ENCODE peak calls at places on chromosomes 3 and 15, in six cellular contexts. One of them, this sample, is unnamed.

GRCh38 chr3:106827515-106828213 is 549.6 kb upstream of the CCDC54 start:
- DNase-seq in PC-3: peak; percentile 12
- DNase-seq in ovary: no peak
- DNase-seq in tibial artery: no peak
- DNase-seq in psoas muscle: no peak
- DNase-seq in mesendoderm: peak; percentile 58
- DNase-seq in this sample: no peak

GRCh38 chr3:39216176-39216790 is 23.9 kb upstream of the XIRP1 start:
- DNase-seq in PC-3: no peak
- DNase-seq in psoas muscle: no peak
- DNase-seq in tibial artery: no peak
- DNase-seq in ovary: no peak
- DNase-seq in mesendoderm: no peak
- DNase-seq in this sample: no peak

GRCh38 chr3:109050591-109051167 is 67.3 kb downstream of the MORC1 start:
- DNase-seq in mesendoderm: peak; percentile 35
- DNase-seq in PC-3: peak; percentile 59
- DNase-seq in ovary: no peak
- DNase-seq in psoas muscle: no peak
- DNase-seq in tibial artery: no peak
- DNase-seq in this sample: no peak

GRCh38 chr3:101195951-101196713 is 124.2 kb downstream of the IMPG2 start:
- DNase-seq in ovary: no peak
- DNase-seq in psoas muscle: no peak
- DNase-seq in tibial artery: no peak
- DNase-seq in mesendoderm: peak; percentile 78
- DNase-seq in PC-3: peak; percentile 91
- DNase-seq in this sample: peak; percentile 38

GRCh38 chr3:188323067-188323842 is 169.3 kb downstream of the LPP start:
- DNase-seq in mesendoderm: no peak
- DNase-seq in tibial artery: no peak
- DNase-seq in psoas muscle: no peak
- DNase-seq in PC-3: no peak
- DNase-seq in ovary: no peak
- DNase-seq in this sample: no peak

GRCh38 chr3:12440927-12441326 is 43.4 kb upstream of the TSEN2 start:
- DNase-seq in psoas muscle: peak; percentile 77
- DNase-seq in tibial artery: no peak
- DNase-seq in PC-3: no peak
- DNase-seq in ovary: peak; percentile 86
- DNase-seq in mesendoderm: no peak
- DNase-seq in this sample: no peak

GRCh38 chr15:88636039-88636438 is 2.8 kb upstream of the ISG20 start:
- DNase-seq in ovary: no peak
- DNase-seq in tibial artery: no peak
- DNase-seq in psoas muscle: peak; percentile 58
- DNase-seq in mesendoderm: peak; percentile 64
- DNase-seq in PC-3: peak; percentile 85
- DNase-seq in this sample: no peak

GRCh38 chr3:150370129-150370602 is 37.9 kb upstream of the TSC22D2 start:
- DNase-seq in ovary: no peak
- DNase-seq in psoas muscle: no peak
- DNase-seq in mesendoderm: peak; percentile 96
- DNase-seq in tibial artery: peak; percentile 79
- DNase-seq in PC-3: peak; percentile 96
- DNase-seq in this sample: peak; percentile 97

GRCh38 chr3:97479740-97480139 is 284.8 kb upstream of the ARL6 start:
- DNase-seq in mesendoderm: no peak
- DNase-seq in tibial artery: no peak
- DNase-seq in psoas muscle: no peak
- DNase-seq in PC-3: no peak
- DNase-seq in ovary: no peak
- DNase-seq in this sample: no peak

DNA sequence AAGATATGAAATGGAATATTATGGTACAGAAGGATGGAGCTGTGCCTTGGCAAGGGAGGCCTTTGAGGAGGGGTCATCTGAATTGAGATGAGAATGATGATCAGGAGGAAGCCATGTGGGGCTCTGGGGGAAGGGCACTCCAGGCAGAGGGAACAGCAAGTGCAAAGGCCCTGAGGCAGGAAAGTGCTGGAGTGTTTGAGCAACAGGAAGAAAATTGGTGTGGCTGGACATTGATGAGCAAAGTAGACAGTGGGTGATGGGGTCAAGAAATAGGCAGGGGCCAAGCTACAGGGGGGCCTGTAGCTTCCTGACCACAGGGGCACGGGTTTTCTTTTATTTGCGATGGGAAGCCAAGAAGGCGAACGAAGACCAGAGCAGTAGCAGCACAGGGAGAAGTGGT is 3.3 kb upstream of the GP9 start:
- DNase-seq in tibial artery: no peak
- DNase-seq in PC-3: no peak
- DNase-seq in psoas muscle: no peak
- DNase-seq in ovary: no peak
- DNase-seq in mesendoderm: no peak
- DNase-seq in this sample: no peak
- H3K4me1 ChIP-seq in tibial artery: no peaks in the 10 kb centered on the region
- H3K4me1 ChIP-seq in PC-3: no peaks in the 10 kb centered on the region
- H3K4me1 ChIP-seq in psoas muscle: no peaks in the 10 kb centered on the region
- H3K4me1 ChIP-seq in ovary: peaks cover 10% of the 10 kb centered on the region
- H3K4me1 ChIP-seq in mesendoderm: no peaks in the 10 kb centered on the region
- H3K4me1 ChIP-seq in this sample: peaks cover 8% of the 10 kb centered on the region

DNA sequence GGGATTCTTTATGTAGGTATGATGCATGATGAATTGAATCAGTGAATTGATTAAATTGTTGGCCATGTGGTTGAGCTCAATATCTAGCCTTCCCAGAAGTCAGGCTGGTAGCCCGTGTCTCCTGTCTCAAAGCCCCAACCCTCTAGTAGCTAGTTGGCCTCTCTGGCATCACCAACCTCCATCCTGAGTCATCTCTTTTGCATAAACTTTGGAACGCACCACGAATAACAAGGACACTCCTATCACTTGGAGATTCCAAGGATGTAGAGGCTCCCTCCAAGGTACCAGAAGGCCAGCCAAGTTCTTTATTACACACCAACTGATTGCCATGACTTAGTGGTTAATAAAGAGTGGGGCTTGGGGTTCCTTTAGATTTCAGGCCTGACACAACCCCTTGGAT is 148.4 kb downstream of the APBA2 start:
- DNase-seq in psoas muscle: no peak
- DNase-seq in ovary: no peak
- DNase-seq in tibial artery: no peak
- DNase-seq in PC-3: no peak
- DNase-seq in mesendoderm: peak; percentile 47
- DNase-seq in this sample: no peak
- H3K27ac ChIP-seq in psoas muscle: no peak overlapping the region
- H3K27ac ChIP-seq in ovary: no peak overlapping the region
- H3K27ac ChIP-seq in tibial artery: no peak overlapping the region
- H3K27ac ChIP-seq in PC-3: no peak overlapping the region
- H3K27ac ChIP-seq in mesendoderm: no peak overlapping the region
- H3K27ac ChIP-seq in this sample: no peak overlapping the region

GRCh38 chr15:22786868-22787698 is 639 bp downstream of the NIPA1 start:
- DNase-seq in ovary: no peak
- DNase-seq in PC-3: peak; percentile 40
- DNase-seq in mesendoderm: peak; percentile 59
- DNase-seq in psoas muscle: no peak
- DNase-seq in tibial artery: peak; percentile 64
- DNase-seq in this sample: no peak

DNA sequence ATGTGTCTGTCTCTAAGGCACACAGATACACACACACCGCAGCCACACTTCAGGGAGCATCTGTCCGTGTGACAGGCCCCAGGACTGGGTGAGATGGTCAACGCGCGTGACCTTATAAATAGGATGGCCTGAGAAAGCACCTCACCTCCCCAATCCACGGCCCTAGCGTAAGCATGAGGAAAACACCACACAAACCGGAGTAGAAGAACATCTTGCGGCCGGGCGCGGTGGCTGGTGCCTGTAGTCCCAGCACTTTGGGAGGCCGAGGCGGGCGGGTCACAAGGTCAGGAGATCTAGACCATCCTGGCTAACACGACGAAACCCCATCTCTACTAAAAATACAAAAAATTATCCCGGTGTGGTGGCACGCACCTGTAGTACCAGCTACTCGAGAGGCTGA is 1.6 kb downstream of the NIPA1 start:
- DNase-seq in psoas muscle: no peak
- DNase-seq in PC-3: no peak
- DNase-seq in tibial artery: peak; percentile 56
- DNase-seq in ovary: no peak
- DNase-seq in mesendoderm: no peak
- DNase-seq in this sample: no peak
- H3K4me1 ChIP-seq in psoas muscle: peaks cover 7% of the 10 kb centered on the region
- H3K4me1 ChIP-seq in PC-3: no peaks in the 10 kb centered on the region
- H3K4me1 ChIP-seq in tibial artery: no peaks in the 10 kb centered on the region
- H3K4me1 ChIP-seq in ovary: no peaks in the 10 kb centered on the region
- H3K4me1 ChIP-seq in mesendoderm: no peaks in the 10 kb centered on the region
- H3K4me1 ChIP-seq in this sample: peaks cover 18% of the 10 kb centered on the region

DNA sequence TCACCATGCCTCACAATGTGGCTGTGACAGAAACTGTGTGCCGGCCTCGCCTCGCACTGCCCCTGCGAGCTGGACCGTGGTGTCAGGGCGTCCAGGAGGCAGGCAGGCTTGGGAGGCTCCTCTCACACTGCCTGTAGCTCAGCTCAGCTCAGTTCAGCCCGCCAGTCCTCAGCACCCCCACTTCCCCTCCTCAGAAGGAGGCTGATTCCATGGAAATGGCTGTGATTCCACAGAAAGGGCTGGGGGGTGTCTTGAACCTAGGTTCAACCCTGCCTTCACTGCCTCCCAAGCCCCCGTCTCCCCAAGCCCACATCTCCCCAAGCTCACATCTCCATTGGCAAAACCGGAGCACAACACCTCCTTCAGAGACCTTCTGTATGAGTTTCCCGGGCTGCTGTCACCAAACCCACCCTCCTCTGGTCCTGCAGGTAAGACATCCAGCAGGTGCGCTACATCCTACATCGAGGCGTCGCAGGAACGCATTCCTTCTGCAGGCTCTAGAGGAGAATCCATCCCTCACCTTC is 94.0 kb downstream of the OCA2 start:
- DNase-seq in mesendoderm: no peak
- DNase-seq in PC-3: no peak
- DNase-seq in psoas muscle: no peak
- DNase-seq in ovary: no peak
- DNase-seq in tibial artery: no peak
- DNase-seq in this sample: no peak
- H3K27ac ChIP-seq in mesendoderm: no peak overlapping the region
- H3K27ac ChIP-seq in PC-3: no peak overlapping the region
- H3K27ac ChIP-seq in psoas muscle: no peak overlapping the region
- H3K27ac ChIP-seq in ovary: no peak overlapping the region
- H3K27ac ChIP-seq in tibial artery: no peak overlapping the region
- H3K27ac ChIP-seq in this sample: no peak overlapping the region

GRCh38 chr15:56042523-56042922 is 49.1 kb upstream of the NEDD4 start:
- DNase-seq in mesendoderm: peak; percentile 54
- DNase-seq in ovary: no peak
- DNase-seq in psoas muscle: no peak
- DNase-seq in tibial artery: no peak
- DNase-seq in PC-3: peak; percentile 50
- DNase-seq in this sample: no peak

GRCh38 chr15:56042031-56042430 is 48.6 kb upstream of the NEDD4 start:
- DNase-seq in ovary: no peak
- DNase-seq in psoas muscle: no peak
- DNase-seq in PC-3: peak; percentile 30
- DNase-seq in mesendoderm: peak; percentile 21
- DNase-seq in tibial artery: no peak
- DNase-seq in this sample: no peak

GRCh38 chr15:56040081-56041035 is 46.9 kb upstream of the NEDD4 start:
- DNase-seq in ovary: peak; percentile 41
- DNase-seq in PC-3: peak; percentile 85
- DNase-seq in tibial artery: peak; percentile 76
- DNase-seq in psoas muscle: peak; percentile 54
- DNase-seq in mesendoderm: peak; percentile 95
- DNase-seq in this sample: peak; percentile 65

GRCh38 chr15:56045068-56045748 is 51.8 kb upstream of the NEDD4 start:
- DNase-seq in tibial artery: no peak
- DNase-seq in mesendoderm: no peak
- DNase-seq in psoas muscle: no peak
- DNase-seq in PC-3: peak; percentile 60
- DNase-seq in ovary: no peak
- DNase-seq in this sample: no peak

DNA sequence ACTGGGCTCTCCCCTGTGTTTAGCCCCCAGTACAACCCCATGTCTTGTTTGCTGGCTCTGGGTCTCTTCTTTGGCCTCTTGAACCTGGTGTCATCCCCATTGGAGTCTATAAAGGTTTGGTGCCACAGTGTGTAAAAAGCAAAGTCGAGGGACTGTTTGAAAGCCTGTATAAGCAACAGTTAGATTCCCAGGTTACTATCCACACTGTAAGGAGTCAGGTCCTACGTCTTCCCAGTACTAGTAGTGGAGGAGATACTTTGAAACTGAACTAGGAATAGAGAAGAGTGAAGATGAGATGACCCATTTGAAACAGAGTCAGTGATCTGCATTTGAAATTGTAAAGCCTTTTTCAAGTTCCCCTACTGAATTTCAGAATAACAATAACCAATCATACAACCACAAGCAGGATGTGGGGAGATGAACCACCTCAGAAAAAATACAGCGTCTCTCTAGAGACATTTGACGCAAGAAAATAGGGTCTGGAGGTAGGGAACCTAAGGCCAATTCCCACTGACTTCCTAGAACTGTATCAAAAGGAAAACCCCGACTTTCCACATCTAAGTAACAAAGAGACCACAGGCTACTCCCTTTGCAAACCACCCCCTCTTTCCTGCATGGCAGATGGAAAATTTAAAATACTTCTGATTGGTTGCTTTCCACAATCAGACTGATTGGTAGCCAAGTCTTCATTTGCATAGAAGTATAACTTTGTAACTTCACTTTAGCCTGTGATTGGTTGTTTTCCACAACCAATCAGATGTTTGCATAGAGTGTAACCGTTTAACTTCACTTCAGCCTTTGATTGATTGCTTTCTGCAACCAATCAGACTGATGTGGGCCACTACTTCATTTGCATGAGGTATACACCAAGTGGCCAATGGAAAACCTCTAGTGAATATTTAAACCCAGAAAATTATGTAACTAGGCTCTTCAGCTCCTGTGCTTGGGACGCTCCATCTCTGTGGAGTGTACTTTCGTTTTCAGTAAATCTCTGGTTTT is 49.9 kb upstream of the NEDD4 start:
- DNase-seq in tibial artery: no peak
- DNase-seq in psoas muscle: no peak
- DNase-seq in ovary: no peak
- DNase-seq in PC-3: no peak
- DNase-seq in mesendoderm: no peak
- DNase-seq in this sample: no peak
- H3K4me1 ChIP-seq in tibial artery: no peaks in the 10 kb centered on the region
- H3K4me1 ChIP-seq in psoas muscle: no peaks in the 10 kb centered on the region
- H3K4me1 ChIP-seq in ovary: no peaks in the 10 kb centered on the region
- H3K4me1 ChIP-seq in PC-3: peaks cover 55% of the 10 kb centered on the region
- H3K4me1 ChIP-seq in mesendoderm: no peaks in the 10 kb centered on the region
- H3K4me1 ChIP-seq in this sample: peaks cover 27% of the 10 kb centered on the region